ENCODE peak calls at places on chromosome 18, in four cellular contexts. P is right atrium auricular region, R is OCI-LY7, D is glutamatergic neuron. H is an unnamed sample.

GRCh38 chr18:67515987-67516431 is 511 bp downstream of the DSEL start:
- DNase-seq in D (peak; percentile 88), P (peak; percentile 88), R (peak; percentile 56), H (peak; percentile 95)

GRCh38 chr18:59270689-59271257 is 2.5 kb downstream of the RAX start:
- DNase-seq in D (no peak), R (no peak), P (no peak), H (no peak)

GRCh38 chr18:73040247-73040646 is 172.5 kb upstream of the NETO1 start:
- DNase-seq in P (no peak), R (no peak), D (no peak), H (no peak)

GRCh38 chr18:62612246-62612645 is 89.4 kb downstream of the ZCCHC2 start:
- DNase-seq in P (no peak), D (no peak), R (no peak), H (no peak)

GRCh38 chr18:35172009-35172408 is 68.8 kb upstream of the ZNF397 start:
- DNase-seq in R (no peak), P (no peak), D (no peak), H (no peak)

GRCh38 chr18:70931942-70932814 is 643.3 kb downstream of the SOCS6 start:
- DNase-seq in D (no peak), R (peak; percentile 11), P (no peak), H (no peak)

GRCh38 chr18:22503803-22504202 is 86.1 kb upstream of the CTAGE1 start:
- DNase-seq in R (no peak), D (no peak), P (peak; percentile 75), H (no peak)

GRCh38 chr18:56538756-56539155 is 99.6 kb downstream of the TXNL1 start:
- DNase-seq in D (no peak), P (no peak), R (no peak), H (no peak)

GRCh38 chr18:4524096-4524495 is 69.0 kb upstream of the DLGAP1 start:
- DNase-seq in D (no peak), R (no peak), P (no peak), H (no peak)

GRCh38 chr18:26059357-26059756 is 31.1 kb downstream of the SS18 start:
- DNase-seq in D (no peak), R (no peak), P (no peak), H (no peak)

GRCh38 chr18:66635342-66635741 is 31.5 kb upstream of the CDH19 start:
- DNase-seq in D (no peak), P (no peak), R (no peak), H (no peak)

GRCh38 chr18:9401166-9401565 is 66.6 kb downstream of the TWSG1 start:
- DNase-seq in D (no peak), R (no peak), P (no peak), H (no peak)

GRCh38 chr18:51522821-51523220 is 325.3 kb upstream of the MEX3C start:
- DNase-seq in R (no peak), P (no peak), D (no peak), H (no peak)

GRCh38 chr18:8706981-8707940 is 1.9 kb downstream of the MTCL1 start:
- DNase-seq in R (peak; percentile 89), D (peak; percentile 72), P (no peak), H (no peak)

GRCh38 chr18:57749604-57749970 is 53.5 kb downstream of the ATP8B1 start:
- DNase-seq in D (no peak), P (no peak), R (no peak), H (no peak)

GRCh38 chr18:43170586-43170985 is 55.1 kb upstream of the RIT2 start:
- DNase-seq in P (no peak), D (no peak), R (no peak), H (no peak)

GRCh38 chr18:42047721-42048120 is 92.7 kb downstream of the PIK3C3 start:
- DNase-seq in D (no peak), R (no peak), P (no peak), H (no peak)

GRCh38 chr18:74316257-74317180 is 880 bp downstream of the C18orf63 start:
- DNase-seq in R (no peak), P (no peak), D (no peak), H (no peak)

GRCh38 chr18:55452123-55452611 is 135.8 kb downstream of the TCF4 start:
- DNase-seq in D (no peak), P (no peak), R (no peak), H (peak; percentile 89)

DNA sequence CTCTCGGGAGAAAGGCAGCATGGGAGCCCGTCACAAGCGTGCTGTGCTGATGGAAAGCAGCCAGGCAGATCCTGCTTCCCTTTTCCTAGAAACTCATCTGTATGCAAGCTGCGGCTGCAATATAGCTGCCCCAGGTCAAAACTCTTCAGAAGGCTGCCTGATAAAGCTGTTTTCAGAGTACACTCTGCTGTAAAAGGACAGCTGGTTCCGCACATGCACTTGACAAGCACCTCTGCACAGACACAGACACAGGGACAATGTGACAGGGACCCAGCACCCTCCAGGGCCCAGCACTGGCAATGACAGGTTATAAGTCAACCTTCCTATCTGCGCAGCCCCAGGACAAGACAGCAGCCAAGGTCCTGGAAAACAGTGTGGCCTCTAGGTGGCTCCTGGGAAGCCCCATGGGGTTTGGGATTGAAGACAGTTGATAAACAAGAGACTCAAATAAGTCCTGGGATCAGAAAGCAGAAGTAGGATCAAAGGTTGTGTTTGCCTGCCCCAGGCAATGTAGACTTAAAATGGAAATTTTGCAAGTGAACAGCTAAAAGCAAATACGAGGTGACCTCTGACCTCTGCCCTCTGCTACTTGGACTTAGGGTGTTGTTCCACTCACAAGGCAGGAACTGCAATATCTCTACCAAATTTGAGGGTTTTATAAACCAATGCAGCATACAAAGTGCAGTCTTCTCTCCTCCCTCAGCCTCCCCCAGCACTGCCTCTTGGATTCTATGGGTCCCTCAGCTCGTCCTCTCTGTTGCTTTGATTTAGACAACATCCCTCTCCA is 16.9 kb downstream of the SLC66A2 start:
- DNase-seq in P (no peak), D (no peak), R (no peak), H (no peak)
- TF ChIP-seq CTCF in P (peak; percentile 38), D (peak; percentile 1), R (no peak), H (no peak)

GRCh38 chr18:32358075-32358474 is 112.6 kb downstream of the GAREM1 start:
- DNase-seq in R (no peak), P (no peak), D (no peak), H (no peak)
- TF ChIP-seq CTCF in R (no peak), P (no peak), D (no peak), H (no peak)

DNA sequence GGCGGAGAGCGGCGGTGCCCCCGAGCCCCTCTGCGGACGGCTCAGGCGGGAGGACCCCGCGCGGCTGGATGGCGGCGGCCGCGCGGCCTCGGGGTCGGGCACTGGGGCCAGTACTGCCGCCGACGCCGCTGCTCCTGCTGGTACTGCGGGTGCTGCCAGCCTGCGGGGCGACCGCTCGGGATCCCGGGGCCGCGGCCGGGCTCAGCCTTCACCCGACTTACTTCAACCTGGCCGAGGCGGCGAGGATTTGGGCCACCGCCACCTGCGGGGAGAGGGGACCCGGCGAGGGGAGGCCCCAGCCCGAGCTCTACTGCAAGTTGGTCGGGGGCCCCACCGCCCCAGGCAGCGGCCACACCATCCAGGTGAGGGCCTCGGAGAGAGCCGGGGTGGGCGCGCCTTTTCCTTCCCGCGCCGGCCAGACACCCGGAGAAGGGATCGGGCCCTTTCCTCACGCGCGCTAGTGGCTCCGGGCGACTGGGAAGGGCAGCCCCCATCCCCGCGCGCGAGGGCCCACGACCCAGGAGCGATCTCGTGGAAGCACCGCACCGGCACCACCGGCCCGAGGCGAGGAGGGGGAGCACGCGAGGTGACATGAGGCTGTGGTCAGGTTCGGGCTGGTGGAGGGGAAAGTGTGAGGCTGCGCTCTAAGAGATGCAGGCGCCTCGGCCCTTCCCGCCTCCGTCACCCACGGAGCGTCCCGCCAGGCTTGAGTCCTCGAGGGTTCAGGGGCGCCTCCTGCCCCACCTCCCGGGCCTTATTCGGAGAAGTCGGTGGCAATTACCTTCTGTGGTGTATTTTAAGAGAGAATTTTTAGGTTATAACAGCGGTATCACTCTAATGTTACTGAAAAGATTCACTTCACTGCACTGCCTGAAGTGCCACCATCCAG is 607 bp downstream of the LAMA3 start:
- DNase-seq in D (peak; percentile 43), P (no peak), R (no peak), H (no peak)
- TF ChIP-seq CTCF in D (no peak), P (peak; percentile 12), R (no peak), H (no peak)

GRCh38 chr18:28438381-28438780 is 261.5 kb upstream of the CDH2 start:
- DNase-seq in P (no peak), R (no peak), D (no peak), H (no peak)

GRCh38 chr18:28439870-28440269 is 262.9 kb upstream of the CDH2 start:
- DNase-seq in R (no peak), P (no peak), D (no peak), H (no peak)
- TF ChIP-seq CTCF in R (no peak), P (no peak), D (no peak), H (no peak)